ENCODE peak calls at places on chromosomes 12 and 14, in ten cellular contexts. H is RWPE2; C is tibial nerve; I is H9; R is astrocyte; O is mucosa of descending colon; U is body of pancreas; M is sigmoid colon; F is upper lobe of right lung; S is CD4-positive, alpha-beta T cell. N is an unnamed sample.
A peak's percentile ranks its signal among the peaks of the same experiment; 100 is the strongest.

GRCh38 chr12:53624453-53624852 is 1.7 kb downstream of the ATF7 start:
- DNase-seq in F (no peak), C (no peak), S (no peak), U (no peak), I (no peak), O (no peak), M (no peak), H (no peak), R (no peak), N (no peak)

GRCh38 chr14:50335989-50336391 is 23.9 kb downstream of the DMAC2L start:
- DNase-seq in U (peak; percentile 45), F (no peak), H (no peak), I (no peak), S (no peak), C (no peak), O (no peak), R (peak; percentile 23), M (no peak), N (no peak)

GRCh38 chr14:71529855-71530254 is 402.4 kb upstream of the RGS6 start:
- DNase-seq in U (peak; percentile 38), R (peak; percentile 81), I (no peak), H (no peak), S (no peak), C (no peak), M (no peak), O (no peak), F (no peak), N (no peak)

GRCh38 chr12:70469221-70469820 is 103.2 kb downstream of the KCNMB4 start:
- DNase-seq in O (no peak), U (no peak), F (no peak), S (no peak), C (no peak), R (no peak), H (no peak), M (no peak), I (no peak), N (no peak)

GRCh38 chr12:28650906-28651305 is 460.6 kb downstream of the CCDC91 start:
- DNase-seq in F (no peak), C (no peak), R (no peak), S (no peak), H (no peak), U (no peak), M (no peak), I (no peak), O (no peak), N (no peak)

GRCh38 chr12:106080786-106081185 is 58.0 kb downstream of the NUAK1 start:
- DNase-seq in C (no peak), S (no peak), H (no peak), F (no peak), I (no peak), M (no peak), U (no peak), O (no peak), R (no peak), N (no peak)

GRCh38 chr14:68148276-68148675 is 328.7 kb downstream of the RAD51B start:
- DNase-seq in R (peak; percentile 42), F (no peak), M (no peak), S (no peak), H (no peak), I (no peak), C (no peak), O (no peak), U (no peak), N (no peak)

GRCh38 chr14:35932659-35933159 is 106.6 kb downstream of the BRMS1L start:
- DNase-seq in C (no peak), U (no peak), M (no peak), F (no peak), R (no peak), I (no peak), S (no peak), O (no peak), H (no peak), N (no peak)

GRCh38 chr12:4046150-4046845 is 173.1 kb upstream of the PARP11 start:
- DNase-seq in C (no peak), R (no peak), H (no peak), S (no peak), I (no peak), U (no peak), M (no peak), O (no peak), F (no peak), N (no peak)

GRCh38 chr12:58925111-58925732 is 4.9 kb upstream of the LRIG3 start:
- DNase-seq in M (no peak), C (no peak), S (no peak), H (no peak), U (peak; percentile 82), F (no peak), R (peak; percentile 75), O (no peak), I (no peak), N (no peak)

GRCh38 chr12:96774501-96775256 is 132.4 kb upstream of the NEDD1 start:
- DNase-seq in M (no peak), F (no peak), O (no peak), H (no peak), C (no peak), I (no peak), U (no peak), R (peak; percentile 49), S (no peak), N (no peak)

GRCh38 chr12:1457901-1458300 is 136.5 kb downstream of the FBXL14 start:
- DNase-seq in H (no peak), R (peak; percentile 90), C (no peak), O (no peak), F (no peak), M (no peak), S (no peak), I (no peak), U (no peak), N (no peak)

DNA sequence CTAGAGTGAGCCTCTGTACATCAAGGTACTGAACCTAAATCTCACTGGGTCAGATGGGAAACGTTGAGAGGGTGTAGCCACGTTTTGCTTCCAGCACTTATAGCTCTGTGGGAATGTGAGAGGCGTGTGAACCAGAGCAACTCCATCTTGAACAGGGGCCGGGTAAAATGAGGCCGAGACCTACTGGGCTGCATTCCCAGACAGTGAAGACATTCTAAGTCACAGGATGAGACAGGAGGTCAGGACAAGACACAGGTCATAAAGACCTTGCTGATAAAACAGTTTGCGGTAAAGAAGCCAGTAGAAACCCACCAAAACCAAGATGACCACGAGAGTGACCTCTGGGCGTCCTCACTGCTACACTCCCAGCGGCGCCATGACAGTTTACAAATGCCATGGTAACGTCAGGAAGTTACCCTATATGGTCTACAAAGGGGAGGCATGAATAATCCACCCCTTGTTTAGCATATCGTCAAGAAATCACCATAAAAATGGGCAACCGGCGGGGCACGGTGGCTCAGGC is 63.4 kb upstream of the NCOR2 start:
- DNase-seq in O (no peak), S (no peak), H (no peak), I (peak; percentile 83), F (no peak), R (no peak), M (no peak), C (no peak), U (no peak), N (no peak)
- H3K9me3 ChIP-seq in O (no peaks in the 10 kb centered on the region), S (no peaks in the 10 kb centered on the region), H (peaks cover 3% of the 10 kb centered on the region), I (no peaks in the 10 kb centered on the region), F (no peaks in the 10 kb centered on the region), R (no peaks in the 10 kb centered on the region), M (no peaks in the 10 kb centered on the region), C (no peaks in the 10 kb centered on the region), U (no peaks in the 10 kb centered on the region), N (no peaks in the 10 kb centered on the region)

DNA sequence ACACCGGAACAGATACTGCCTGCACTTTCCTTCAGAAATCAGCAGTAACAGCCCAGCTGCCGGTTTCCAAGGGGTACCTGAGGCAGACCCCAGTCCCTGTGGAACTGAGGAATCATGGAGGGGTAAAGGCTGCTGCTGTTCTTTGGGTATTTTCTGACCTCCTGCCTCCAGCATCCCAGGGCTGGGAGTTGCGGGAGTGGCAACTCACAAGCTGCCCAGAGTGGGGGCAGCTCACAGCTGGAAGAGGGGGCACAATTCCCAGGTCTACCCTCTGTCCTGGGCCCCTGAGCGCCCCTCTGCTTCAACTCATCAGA is 9.6 kb downstream of the ZNF605 start:
- DNase-seq in F (no peak), U (no peak), M (no peak), S (no peak), H (no peak), O (no peak), C (no peak), R (no peak), I (no peak), N (no peak)
- H3K9me3 ChIP-seq in F (peaks cover 64% of the 10 kb centered on the region), U (peaks cover 75% of the 10 kb centered on the region), M (peaks cover 55% of the 10 kb centered on the region), S (peaks cover 51% of the 10 kb centered on the region), H (peaks cover 9% of the 10 kb centered on the region), O (peaks cover 98% of the 10 kb centered on the region), C (peaks cover 8% of the 10 kb centered on the region), R (peaks cover 64% of the 10 kb centered on the region), I (peaks cover 48% of the 10 kb centered on the region), N (peaks cover 5% of the 10 kb centered on the region)

GRCh38 chr14:104370256-104370870 is 209.2 kb upstream of the C14orf180 start:
- DNase-seq in I (peak; percentile 74), U (no peak), R (no peak), F (no peak), S (no peak), M (no peak), C (no peak), O (peak; percentile 42), H (peak; percentile 47), N (no peak)

GRCh38 chr14:104369208-104369607 is 210.4 kb upstream of the C14orf180 start:
- DNase-seq in R (no peak), O (peak; percentile 17), I (no peak), S (no peak), C (no peak), H (peak; percentile 45), F (no peak), U (no peak), M (no peak), N (no peak)

GRCh38 chr14:104372390-104373054 is 207.0 kb upstream of the C14orf180 start:
- DNase-seq in O (no peak), F (no peak), H (peak; percentile 47), M (no peak), C (no peak), I (no peak), R (no peak), S (no peak), U (no peak), N (no peak)

GRCh38 chr14:104371917-104372316 is 207.6 kb upstream of the C14orf180 start:
- DNase-seq in M (no peak), C (no peak), R (no peak), U (no peak), I (no peak), H (peak; percentile 34), S (no peak), O (no peak), F (no peak), N (no peak)

GRCh38 chr14:104371031-104371430 is 208.5 kb upstream of the C14orf180 start:
- DNase-seq in H (peak; percentile 52), C (no peak), R (no peak), O (peak; percentile 33), M (no peak), S (no peak), I (no peak), U (no peak), F (no peak), N (no peak)
- H3K9me3 ChIP-seq in H (no peaks in the 10 kb centered on the region), C (no peaks in the 10 kb centered on the region), R (no peaks in the 10 kb centered on the region), O (no peaks in the 10 kb centered on the region), M (no peaks in the 10 kb centered on the region), S (no peaks in the 10 kb centered on the region), I (no peaks in the 10 kb centered on the region), U (no peaks in the 10 kb centered on the region), F (no peaks in the 10 kb centered on the region), N (no peaks in the 10 kb centered on the region)

DNA sequence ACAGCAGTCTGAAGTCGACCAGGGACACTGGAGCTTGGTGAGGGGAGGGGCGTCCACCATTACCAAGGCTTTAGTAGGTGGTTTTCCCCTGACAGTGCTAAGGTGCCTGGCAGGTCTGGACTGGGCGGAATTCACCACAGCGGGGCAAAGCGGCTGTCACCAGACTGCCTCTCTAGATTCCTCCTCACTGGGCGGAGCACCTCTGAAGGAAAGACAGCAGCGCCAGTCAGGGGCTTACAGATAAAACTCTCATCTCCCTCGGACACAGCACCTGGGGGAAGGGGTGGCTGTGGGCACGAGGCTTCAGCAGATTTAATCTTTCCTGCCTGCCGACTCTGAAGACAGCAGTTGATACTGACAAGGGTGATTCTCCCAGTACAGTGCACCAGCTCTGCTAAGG is 39.1 kb downstream of the DDHD1 start:
- DNase-seq in R (no peak), F (no peak), M (no peak), C (no peak), U (no peak), H (no peak), O (no peak), I (peak; percentile 32), S (no peak), N (no peak)
- H3K9me3 ChIP-seq in R (no peaks in the 10 kb centered on the region), F (no peaks in the 10 kb centered on the region), M (no peaks in the 10 kb centered on the region), C (no peaks in the 10 kb centered on the region), U (no peaks in the 10 kb centered on the region), H (no peaks in the 10 kb centered on the region), O (no peaks in the 10 kb centered on the region), I (no peaks in the 10 kb centered on the region), S (peaks cover 5% of the 10 kb centered on the region), N (no peaks in the 10 kb centered on the region)

N was measured in T-helper 17 cell.